ENCODE peak calls at places on chromosomes 12 and 14, in five cellular contexts. O, M, X, N and K are unnamed samples.

GRCh38 chr14:89178802-89179201 is 238.2 kb downstream of the FOXN3 start:
- DNase-seq in O (no peak), M (no peak), X (no peak), N (no peak), K (no peak)

GRCh38 chr12:41067941-41068645 is 120.0 kb upstream of the PDZRN4 start:
- DNase-seq in O (no peak), M (no peak), X (peak), N (no peak), K (no peak)

GRCh38 chr12:46485853-46486252 is 113.3 kb upstream of the SLC38A2 start:
- DNase-seq in O (no peak), M (no peak), X (no peak), N (no peak), K (no peak)

GRCh38 chr14:61524211-61524806 is 171.0 kb upstream of the HIF1A start:
- DNase-seq in O (peak), M (no peak), X (peak), N (peak), K (peak)

GRCh38 chr12:91620949-91621348 is 438.3 kb upstream of the DCN start:
- DNase-seq in O (no peak), M (no peak), X (no peak), N (no peak), K (no peak)

GRCh38 chr12:27176765-27177164 is 67.3 kb upstream of the STK38L start:
- DNase-seq in O (no peak), M (no peak), X (peak), N (no peak), K (no peak)

GRCh38 chr14:64060648-64061096 is 207.9 kb downstream of the SYNE2 start:
- DNase-seq in O (no peak), M (no peak), X (peak), N (no peak), K (no peak)

GRCh38 chr14:74611672-74612345 is at the start of gene LTBP2:
- DNase-seq in O (no peak), M (no peak), X (no peak), N (no peak), K (no peak)

GRCh38 chr12:108933950-108934349 is 54.1 kb downstream of the DAO start:
- DNase-seq in O (no peak), M (no peak), X (no peak), N (no peak), K (no peak)

GRCh38 chr12:20194171-20194570 is 174.2 kb upstream of the PDE3A start:
- DNase-seq in O (peak), M (no peak), X (peak), N (no peak), K (no peak)

GRCh38 chr12:8078916-8079315 is 3.2 kb upstream of the NECAP1 start:
- DNase-seq in O (no peak), M (no peak), X (no peak), N (no peak), K (no peak)

GRCh38 chr14:25032092-25032784 is 17.7 kb downstream of the STXBP6 start:
- DNase-seq in O (no peak), M (no peak), X (peak), N (no peak), K (no peak)

GRCh38 chr12:80472912-80473500 is 29.0 kb downstream of the PTPRQ start:
- DNase-seq in O (peak), M (no peak), X (peak), N (no peak), K (peak)

GRCh38 chr14:49999216-49999761 is 106.4 kb downstream of the ARF6 start:
- DNase-seq in O (no peak), M (peak), X (peak), N (peak), K (no peak)

GRCh38 chr14:101926085-101926484 is 38.3 kb upstream of the DYNC1H1 start:
- DNase-seq in O (no peak), M (no peak), X (no peak), N (no peak), K (no peak)

GRCh38 chr12:59372971-59373370 is 222.9 kb upstream of the SLC16A7 start:
- DNase-seq in O (no peak), M (no peak), X (peak), N (no peak), K (no peak)
- TF ChIP-seq CTCF in O (peak), M (no peak), X (no peak), N (no peak), K (peak)

DNA sequence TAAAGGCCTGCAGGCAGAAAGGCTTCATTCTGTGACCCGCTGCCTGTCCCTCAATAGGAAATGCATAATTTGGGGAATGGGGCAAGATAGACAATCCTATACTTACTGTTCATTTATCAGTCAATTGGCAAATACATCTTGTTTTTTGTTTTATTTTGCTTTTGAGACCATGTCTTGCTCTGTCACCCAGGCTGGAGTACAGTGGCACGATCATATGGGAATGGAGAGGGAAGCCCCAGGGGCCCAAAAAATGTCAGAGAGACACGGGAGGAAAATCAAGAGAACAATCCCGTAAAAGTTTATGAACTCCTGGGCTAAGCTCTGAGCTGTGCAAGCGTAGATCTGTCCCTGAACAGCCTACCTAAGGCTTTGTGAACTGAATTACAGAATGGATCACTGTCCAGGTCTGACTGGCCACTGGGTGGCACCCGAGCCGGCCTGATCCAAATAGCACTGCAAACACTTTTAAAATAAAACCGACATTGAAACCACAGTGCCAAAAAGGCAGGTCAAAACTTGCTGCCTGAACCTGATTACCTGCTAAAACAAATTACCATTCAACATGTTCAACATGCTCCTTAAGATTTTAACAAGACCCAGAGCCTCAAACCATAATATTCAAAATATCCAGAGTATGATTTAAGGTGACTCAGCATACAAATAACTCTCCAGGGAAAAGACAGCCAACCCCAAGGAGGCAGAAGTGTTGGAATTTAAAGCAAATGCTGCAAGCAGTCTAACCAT is 11.8 kb downstream of the COPS7A start:
- DNase-seq in O (no peak), M (peak), X (peak), N (peak), K (no peak)
- H3K4me3 ChIP-seq in O (no peak), M (no peak), X (no peak), N (no peak), K (no peak)

DNA sequence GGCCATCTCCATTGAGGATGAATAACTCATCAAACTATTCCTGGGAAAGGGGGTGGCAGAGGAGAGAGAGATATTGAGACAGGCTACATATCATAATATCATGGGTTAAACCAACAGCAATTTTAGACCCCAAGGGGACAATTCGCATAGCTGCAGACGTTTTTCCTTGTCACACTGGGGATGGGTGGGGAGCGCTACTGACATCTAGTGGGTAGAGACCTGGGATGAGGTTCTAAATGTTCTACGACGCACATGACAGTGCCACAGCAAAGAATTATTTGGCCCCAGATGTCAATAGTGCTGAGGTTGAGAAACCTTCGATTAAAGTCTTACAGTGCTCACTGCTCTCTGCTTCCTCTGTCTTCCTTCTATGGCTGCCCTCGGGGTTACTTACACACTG is 425.6 kb downstream of the NRXN3 start:
- DNase-seq in O (no peak), M (no peak), X (peak), N (no peak), K (no peak)
- TF ChIP-seq CTCF in O (peak), M (no peak), X (no peak), N (no peak), K (peak)

GRCh38 chr12:123268850-123269249 is 2.8 kb downstream of the CDK2AP1 start:
- DNase-seq in O (no peak), M (no peak), X (no peak), N (no peak), K (no peak)
- H3K4me3 ChIP-seq in O (peak), M (peak), X (no peak), N (no peak), K (peak)